ENCODE peak calls at places on chromosomes 13 and 19, in seven cellular contexts. T is H1; A is CD4-positive, alpha-beta T cell; Q is colonic mucosa; X is AG04450; H is tibial nerve; D is dorsolateral prefrontal cortex. J is an unnamed sample.

GRCh38 chr19:44653977-44654784 is 10.5 kb downstream of the PVR start:
- DNase-seq in T (peak; percentile 83), A (peak; percentile 58), Q (peak; percentile 87), X (no peak), H (peak; percentile 68), D (peak; percentile 25), J (no peak)

GRCh38 chr19:39236527-39236926 is 8.3 kb downstream of the IFNL3 start:
- DNase-seq in T (no peak), A (no peak), Q (no peak), X (no peak), H (no peak), D (no peak), J (no peak)

GRCh38 chr19:45251452-45252354 is 632 bp downstream of the MARK4 start:
- DNase-seq in T (peak; percentile 71), A (no peak), Q (no peak), X (no peak), H (no peak), D (no peak), J (no peak)

GRCh38 chr19:38869836-38870607 is 8.1 kb downstream of the RINL start:
- DNase-seq in T (peak; percentile 91), A (peak; percentile 94), Q (peak; percentile 86), X (no peak), H (peak; percentile 74), D (peak; percentile 89), J (no peak)

GRCh38 chr13:106369091-106369490 is 166.4 kb downstream of the EFNB2 start:
- DNase-seq in T (no peak), A (no peak), Q (no peak), X (no peak), H (no peak), D (no peak), J (no peak)

GRCh38 chr19:6222884-6223283 is 56.9 kb downstream of the MLLT1 start:
- DNase-seq in T (no peak), A (no peak), Q (no peak), X (no peak), H (no peak), D (no peak), J (no peak)

GRCh38 chr13:52104624-52105023 is 24.2 kb downstream of the NEK5 start:
- DNase-seq in T (no peak), A (no peak), Q (no peak), X (no peak), H (no peak), D (no peak), J (no peak)

GRCh38 chr19:49790866-49791265 is 22.2 kb downstream of the FUZ start:
- DNase-seq in T (no peak), A (no peak), Q (no peak), X (no peak), H (no peak), D (peak; percentile 44), J (no peak)

GRCh38 chr13:40583738-40584137 is 82.7 kb downstream of the FOXO1 start:
- DNase-seq in T (no peak), A (no peak), Q (no peak), X (no peak), H (no peak), D (no peak), J (no peak)

GRCh38 chr13:30746816-30747215 is 11.5 kb downstream of the ALOX5AP start:
- DNase-seq in T (no peak), A (no peak), Q (no peak), X (no peak), H (no peak), D (no peak), J (no peak)

GRCh38 chr19:6556480-6556879 is 25.7 kb downstream of the TNFSF9 start:
- DNase-seq in T (no peak), A (no peak), Q (no peak), X (no peak), H (no peak), D (no peak), J (no peak)

GRCh38 chr19:23263870-23264590 is 13.8 kb upstream of the ZNF724 start:
- DNase-seq in T (no peak), A (no peak), Q (no peak), X (no peak), H (peak; percentile 11), D (no peak), J (no peak)

GRCh38 chr13:20558982-20559381 is 8.0 kb upstream of the IFT88 start:
- DNase-seq in T (no peak), A (no peak), Q (no peak), X (no peak), H (no peak), D (no peak), J (no peak)

GRCh38 chr13:100875392-100876043 is 200.9 kb upstream of the TMTC4 start:
- DNase-seq in T (no peak), A (no peak), Q (no peak), X (peak; percentile 90), H (no peak), D (no peak), J (peak; percentile 79)

GRCh38 chr19:29841209-29841558 is 29.4 kb downstream of the CCNE1 start:
- DNase-seq in T (no peak), A (no peak), Q (no peak), X (no peak), H (no peak), D (no peak), J (no peak)

GRCh38 chr13:23443878-23444277 is 10.4 kb upstream of the SACS start:
- DNase-seq in T (no peak), A (no peak), Q (no peak), X (no peak), H (no peak), D (no peak), J (no peak)

GRCh38 chr19:54024660-54025059 is 33.2 kb downstream of the CACNG6 start:
- DNase-seq in T (no peak), A (no peak), Q (no peak), X (no peak), H (no peak), D (no peak), J (no peak)

GRCh38 chr13:30802501-30802900 is 67.2 kb downstream of the ALOX5AP start:
- DNase-seq in T (no peak), A (no peak), Q (no peak), X (no peak), H (no peak), D (no peak), J (no peak)

GRCh38 chr13:112363867-112364528 is 12.2 kb upstream of the SPACA7 start:
- DNase-seq in T (no peak), A (no peak), Q (no peak), X (no peak), H (no peak), D (no peak), J (no peak)

GRCh38 chr13:43132911-43133310 is 109.5 kb downstream of the DNAJC15 start:
- DNase-seq in T (no peak), A (no peak), Q (no peak), X (no peak), H (no peak), D (no peak), J (no peak)

DNA sequence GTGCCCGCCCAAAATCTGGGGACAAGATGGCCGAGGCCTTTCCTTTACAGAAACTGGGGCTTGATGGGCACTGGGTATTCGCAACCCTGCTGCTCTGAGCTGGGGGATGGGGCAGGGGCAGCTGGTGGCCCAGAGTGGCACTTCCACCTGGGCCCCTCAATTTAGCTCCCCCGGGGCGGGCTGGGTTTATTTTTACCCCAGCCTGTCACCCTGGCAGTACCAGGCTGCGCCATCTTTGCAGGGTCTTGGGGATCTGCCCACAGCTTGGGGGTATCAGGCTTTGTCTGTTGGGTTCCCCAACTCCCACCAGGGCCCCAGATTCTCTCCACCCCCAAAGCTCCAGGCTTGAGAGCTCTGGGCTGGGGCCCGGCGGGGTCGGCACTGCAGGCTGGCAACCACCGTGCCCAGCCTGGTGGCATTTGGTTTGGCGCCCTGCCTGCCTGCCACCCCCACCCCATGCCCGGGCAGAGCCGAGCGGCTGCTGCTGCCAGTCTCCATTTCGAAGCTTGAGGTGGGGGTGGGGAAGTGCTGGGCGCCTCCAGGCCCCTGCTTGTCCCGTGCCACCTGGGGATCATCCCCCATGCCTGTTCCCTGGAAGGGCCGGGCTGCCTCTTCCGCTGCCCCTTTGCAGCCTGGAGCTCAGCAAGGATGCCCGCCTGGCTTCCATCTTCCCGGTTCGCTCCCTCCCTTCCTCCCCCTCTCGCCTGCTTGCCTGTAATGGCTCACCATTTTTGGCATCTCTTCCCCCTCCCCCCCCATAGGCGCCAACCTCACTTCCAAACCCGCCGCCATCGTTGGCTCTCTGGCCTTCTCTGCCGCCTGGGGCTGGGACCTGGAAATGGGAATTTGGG is 11.4 kb downstream of the NFIX start:
- DNase-seq in T (no peak), A (no peak), Q (no peak), X (no peak), H (no peak), D (peak; percentile 49), J (no peak)
- H3K27me3 ChIP-seq in T (peaks cover 44% of the 10 kb centered on the region), A (peaks cover 28% of the 10 kb centered on the region), Q (no peaks in the 10 kb centered on the region), X (no peaks in the 10 kb centered on the region), H (no peaks in the 10 kb centered on the region), D (no peaks in the 10 kb centered on the region), J (no peaks in the 10 kb centered on the region)

GRCh38 chr13:34779171-34779570 is 162.9 kb upstream of the NBEA start:
- DNase-seq in T (no peak), A (no peak), Q (no peak), X (no peak), H (no peak), D (no peak), J (no peak)
- TF ChIP-seq CTCF in T (no peak), A (no peak), Q (no peak), X (no peak), H (no peak), D (no peak), J (no peak)

GRCh38 chr19:35302446-35302845 is 10.5 kb downstream of the MAG start:
- DNase-seq in T (no peak), A (no peak), Q (no peak), X (no peak), H (no peak), D (no peak), J (no peak)

GRCh38 chr19:35303357-35303915 is 11.5 kb downstream of the MAG start:
- DNase-seq in T (no peak), A (no peak), Q (no peak), X (no peak), H (no peak), D (no peak), J (no peak)

GRCh38 chr19:35304036-35304435 is 12.1 kb downstream of the MAG start:
- DNase-seq in T (no peak), A (no peak), Q (no peak), X (no peak), H (no peak), D (no peak), J (no peak)

GRCh38 chr19:35300340-35300649 is 8.3 kb downstream of the MAG start:
- DNase-seq in T (no peak), A (no peak), Q (no peak), X (no peak), H (no peak), D (no peak), J (no peak)

DNA sequence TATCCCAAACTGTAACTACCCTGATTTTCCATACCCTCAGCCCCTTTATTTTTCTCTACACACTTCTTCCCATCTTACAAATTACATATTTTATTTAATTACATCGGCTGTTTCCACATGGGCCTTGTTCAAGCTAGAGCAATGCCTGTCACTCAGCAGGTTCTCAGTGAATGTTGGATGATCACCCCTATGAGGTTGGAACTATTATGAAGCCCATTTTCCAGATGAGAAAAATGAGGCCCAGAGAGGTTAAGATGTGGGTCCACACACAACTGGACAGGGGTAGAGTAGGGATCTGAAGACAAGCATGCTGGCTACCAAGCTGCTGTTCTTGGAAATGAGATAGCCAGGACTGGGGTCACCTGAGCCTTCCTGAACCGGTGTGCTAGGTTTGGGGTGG is 10.0 kb downstream of the MAG start:
- DNase-seq in T (no peak), A (no peak), Q (no peak), X (no peak), H (no peak), D (no peak), J (no peak)
- H3K27me3 ChIP-seq in T (no peaks in the 10 kb centered on the region), A (no peaks in the 10 kb centered on the region), Q (no peaks in the 10 kb centered on the region), X (peaks cover 9% of the 10 kb centered on the region), H (no peaks in the 10 kb centered on the region), D (no peaks in the 10 kb centered on the region), J (no peaks in the 10 kb centered on the region)

GRCh38 chr19:47507924-47508553 is 6.8 kb downstream of the NAPA start:
- DNase-seq in T (no peak), A (no peak), Q (no peak), X (no peak), H (no peak), D (peak; percentile 83), J (no peak)
- TF ChIP-seq CTCF in T (peak; percentile 13), A (no peak), Q (no peak), X (no peak), H (no peak), D (peak; percentile 19), J (no peak)